ENCODE peak calls at places on chromosome 19, in nine cellular contexts. Y is heart left ventricle, P is hepatocyte, H is IMR-90, D is H9, U is cardiac muscle cell, J is fibroblast of lung, F is ovary, G is keratinocyte. I is an unnamed sample.

GRCh38 chr19:16587031-16588023 is 15.1 kb upstream of the SLC35E1 start:
- DNase-seq in Y (no peak), P (no peak), H (peak; percentile 67), D (no peak), U (peak; percentile 63), J (peak; percentile 71), F (no peak), G (peak; percentile 44), I (peak; percentile 50)

GRCh38 chr19:47726467-47726866 is 13.2 kb downstream of the EHD2 start:
- DNase-seq in Y (no peak), P (no peak), H (peak; percentile 76), D (no peak), U (no peak), J (peak; percentile 83), F (no peak), G (no peak), I (no peak)

GRCh38 chr19:48454150-48454730 is 1.1 kb upstream of the KCNJ14 start:
- DNase-seq in Y (no peak), P (no peak), H (no peak), D (no peak), U (no peak), J (no peak), F (no peak), G (no peak), I (no peak)

GRCh38 chr19:11479470-11480080 is 1.3 kb downstream of the ELAVL3 start:
- DNase-seq in Y (no peak), P (peak; percentile 67), H (no peak), D (peak; percentile 92), U (peak; percentile 70), J (peak; percentile 15), F (no peak), G (no peak), I (peak; percentile 13)

GRCh38 chr19:30356951-30357579 is 15.1 kb upstream of the ZNF536 start:
- DNase-seq in Y (no peak), P (no peak), H (no peak), D (no peak), U (no peak), J (no peak), F (no peak), G (no peak), I (no peak)

GRCh38 chr19:49912965-49913685 is 15.9 kb upstream of the ATF5 start:
- DNase-seq in Y (no peak), P (peak; percentile 59), H (peak; percentile 44), D (peak; percentile 74), U (no peak), J (no peak), F (peak; percentile 54), G (no peak), I (no peak)

GRCh38 chr19:6364353-6364752 is 3.0 kb downstream of the CLPP start:
- DNase-seq in Y (no peak), P (no peak), H (no peak), D (no peak), U (no peak), J (no peak), F (no peak), G (no peak), I (no peak)

GRCh38 chr19:6101991-6102390 is 8.3 kb downstream of the RFX2 start:
- DNase-seq in Y (no peak), P (no peak), H (no peak), D (no peak), U (no peak), J (no peak), F (no peak), G (no peak), I (no peak)

GRCh38 chr19:4577020-4577782 is 17.7 kb upstream of the SEMA6B start:
- DNase-seq in Y (no peak), P (peak; percentile 8), H (no peak), D (peak; percentile 57), U (no peak), J (no peak), F (no peak), G (no peak), I (no peak)

GRCh38 chr19:1082928-1083816 is 12.0 kb downstream of the POLR2E start:
- DNase-seq in Y (no peak), P (no peak), H (no peak), D (no peak), U (no peak), J (no peak), F (no peak), G (no peak), I (no peak)

GRCh38 chr19:14476663-14477401 is 1.7 kb upstream of the PTGER1 start:
- DNase-seq in Y (no peak), P (peak; percentile 66), H (peak; percentile 88), D (no peak), U (peak; percentile 57), J (peak; percentile 72), F (no peak), G (peak; percentile 80), I (no peak)

GRCh38 chr19:53389591-53390377 is 5.2 kb upstream of the ZNF765 start:
- DNase-seq in Y (no peak), P (no peak), H (no peak), D (peak; percentile 93), U (no peak), J (no peak), F (peak; percentile 76), G (no peak), I (no peak)

GRCh38 chr19:53394522-53394973 is 401 bp upstream of the ZNF765 start:
- DNase-seq in Y (peak; percentile 56), P (peak; percentile 65), H (peak; percentile 61), D (peak; percentile 83), U (peak; percentile 60), J (peak; percentile 69), F (peak; percentile 60), G (no peak), I (no peak)

GRCh38 chr19:53388168-53388567 is 6.8 kb upstream of the ZNF765 start:
- DNase-seq in Y (no peak), P (no peak), H (peak; percentile 39), D (no peak), U (no peak), J (peak; percentile 33), F (no peak), G (no peak), I (no peak)

DNA sequence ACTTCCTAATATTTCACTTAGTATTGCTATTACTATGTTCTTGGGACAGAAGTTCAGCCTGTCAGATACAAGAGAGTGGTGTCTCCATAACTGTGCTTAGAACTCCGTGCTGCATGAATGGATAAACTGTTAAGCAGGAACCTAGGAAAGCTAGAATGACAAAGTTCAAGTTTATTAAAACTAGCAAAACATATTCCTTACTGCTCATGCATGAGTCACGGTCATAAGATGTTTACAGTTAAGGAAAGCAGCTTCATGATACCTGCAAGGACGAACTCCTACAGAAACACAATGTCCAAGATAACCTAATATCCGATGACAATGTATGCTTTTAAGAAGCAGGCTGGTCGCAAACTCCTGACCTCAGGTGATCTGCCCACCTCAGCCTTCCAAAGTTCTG is 6.0 kb upstream of the ZNF765 start:
- DNase-seq in Y (no peak), P (no peak), H (peak; percentile 44), D (no peak), U (no peak), J (no peak), F (no peak), G (no peak), I (no peak)
- TF ChIP-seq CTCF in Y (no peak), P (no peak), H (no peak), D (no peak), U (no peak), J (no peak), F (no peak), G (no peak), I (no peak)

GRCh38 chr19:57615346-57615745 is 1.3 kb downstream of the ZNF134 start:
- DNase-seq in Y (no peak), P (no peak), H (no peak), D (no peak), U (no peak), J (no peak), F (no peak), G (no peak), I (no peak)

GRCh38 chr19:57611113-57611512 is 2.9 kb upstream of the ZNF134 start:
- DNase-seq in Y (no peak), P (no peak), H (no peak), D (no peak), U (peak; percentile 74), J (no peak), F (no peak), G (no peak), I (no peak)

GRCh38 chr19:57613941-57614743 is at the start of gene ZNF134:
- DNase-seq in Y (peak; percentile 93), P (peak; percentile 95), H (peak; percentile 87), D (peak; percentile 94), U (peak; percentile 95), J (peak; percentile 90), F (peak; percentile 91), G (peak; percentile 55), I (peak; percentile 88)
- H3K9me3 ChIP-seq in Y (peaks cover 70% of the 10 kb centered on the region), P (peaks cover 30% of the 10 kb centered on the region), H (peaks cover 42% of the 10 kb centered on the region), D (peaks cover 42% of the 10 kb centered on the region), U (peaks cover 3% of the 10 kb centered on the region), J (peaks cover 9% of the 10 kb centered on the region), F (peaks cover 44% of the 10 kb centered on the region), G (peaks cover 36% of the 10 kb centered on the region), I (peaks cover 59% of the 10 kb centered on the region)

GRCh38 chr19:43552616-43553015 is 19.6 kb downstream of the ZNF575 start:
- DNase-seq in Y (no peak), P (no peak), H (no peak), D (no peak), U (no peak), J (no peak), F (no peak), G (no peak), I (no peak)

GRCh38 chr19:43555185-43555770 is 20.0 kb downstream of the XRCC1 start:
- DNase-seq in Y (peak; percentile 57), P (peak; percentile 83), H (peak; percentile 66), D (peak; percentile 87), U (peak; percentile 71), J (peak; percentile 48), F (peak; percentile 56), G (no peak), I (peak; percentile 76)

GRCh38 chr19:43554317-43554895 is 20.9 kb downstream of the XRCC1 start:
- DNase-seq in Y (no peak), P (no peak), H (no peak), D (no peak), U (no peak), J (no peak), F (no peak), G (no peak), I (no peak)

GRCh38 chr19:43552198-43552450 is 19.1 kb downstream of the ZNF575 start:
- DNase-seq in Y (no peak), P (no peak), H (no peak), D (no peak), U (no peak), J (no peak), F (no peak), G (no peak), I (no peak)

DNA sequence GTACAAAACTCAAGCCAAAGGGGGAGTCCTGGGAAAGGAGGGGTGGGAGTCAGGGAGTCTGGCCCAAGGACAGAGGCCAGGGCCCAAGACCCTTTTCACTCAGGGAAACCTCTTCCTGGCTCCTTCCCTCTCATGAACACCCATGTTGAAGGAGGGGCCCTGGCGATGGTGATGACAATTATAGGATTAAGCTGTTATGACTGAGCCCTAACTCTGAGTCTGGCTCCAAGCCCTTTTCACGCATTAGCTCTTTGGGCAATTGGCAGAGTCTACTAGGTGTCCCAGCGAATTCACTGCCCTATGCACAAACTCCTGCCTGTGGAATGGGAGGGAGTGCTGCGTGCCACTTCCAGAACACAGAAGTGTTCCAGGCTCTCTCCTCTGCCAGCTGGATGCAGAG is 20.7 kb downstream of the ZNF575 start:
- DNase-seq in Y (no peak), P (no peak), H (no peak), D (no peak), U (no peak), J (no peak), F (no peak), G (no peak), I (no peak)
- TF ChIP-seq CTCF in Y (no peak), P (no peak), H (no peak), D (no peak), U (no peak), J (no peak), F (no peak), G (no peak), I (no peak)

GRCh38 chr19:2551864-2552185 is 75.9 kb downstream of the GADD45B start:
- DNase-seq in Y (no peak), P (no peak), H (no peak), D (no peak), U (no peak), J (no peak), F (no peak), G (no peak), I (no peak)
- H3K9me3 ChIP-seq in Y (no peaks in the 10 kb centered on the region), P (no peaks in the 10 kb centered on the region), H (no peaks in the 10 kb centered on the region), D (no peaks in the 10 kb centered on the region), U (no peaks in the 10 kb centered on the region), J (no peaks in the 10 kb centered on the region), F (no peaks in the 10 kb centered on the region), G (no peaks in the 10 kb centered on the region), I (no peaks in the 10 kb centered on the region)